ENCODE peak calls at places on chromosome 22, in five cellular contexts. E, J, H, X and B are unnamed samples.

GRCh38 chr22:46172522-46172921 is 22.2 kb downstream of the PPARA start:
- DNase-seq in E (no peak), J (no peak), H (no peak), X (no peak), B (no peak)

GRCh38 chr22:35900483-35901168 is 128.0 kb downstream of the RBFOX2 start:
- DNase-seq in E (no peak), J (peak), H (no peak), X (peak), B (no peak)

GRCh38 chr22:48101704-48102103 is 1339.3 kb downstream of the TBC1D22A start:
- DNase-seq in E (no peak), J (no peak), H (no peak), X (no peak), B (no peak)

GRCh38 chr22:33493476-33494205 is 426.6 kb downstream of the LARGE1 start:
- DNase-seq in E (no peak), J (no peak), H (no peak), X (no peak), B (no peak)

GRCh38 chr22:49373289-49373666 is 454.4 kb downstream of the BRD1 start:
- DNase-seq in E (no peak), J (no peak), H (no peak), X (no peak), B (no peak)

GRCh38 chr22:29478326-29479276 is 1.4 kb upstream of the NEFH start:
- DNase-seq in E (no peak), J (peak), H (no peak), X (no peak), B (no peak)

GRCh38 chr22:48596111-48596860 is 1231.4 kb downstream of the BRD1 start:
- DNase-seq in E (no peak), J (no peak), H (no peak), X (no peak), B (no peak)

GRCh38 chr22:46942816-46943783 is 180.7 kb downstream of the TBC1D22A start:
- DNase-seq in E (no peak), J (no peak), H (no peak), X (no peak), B (no peak)

GRCh38 chr22:36193171-36193570 is 8.4 kb downstream of the APOL4 start:
- DNase-seq in E (no peak), J (no peak), H (no peak), X (no peak), B (no peak)

GRCh38 chr22:38706101-38706884 is 549 bp downstream of the GTPBP1 start:
- DNase-seq in E (no peak), J (peak), H (no peak), X (peak), B (peak)

GRCh38 chr22:49156662-49157285 is 670.9 kb downstream of the BRD1 start:
- DNase-seq in E (peak), J (no peak), H (no peak), X (no peak), B (no peak)

GRCh38 chr22:39457546-39458442 is 982 bp downstream of the MGAT3 start:
- DNase-seq in E (no peak), J (no peak), H (no peak), X (no peak), B (no peak)

GRCh38 chr22:36356708-36357694 is 30.8 kb downstream of the MYH9 start:
- DNase-seq in E (no peak), J (no peak), H (no peak), X (no peak), B (no peak)

GRCh38 chr22:50010676-50011446 is 1.7 kb downstream of the IL17REL start:
- DNase-seq in E (no peak), J (no peak), H (no peak), X (no peak), B (no peak)

GRCh38 chr22:35533365-35534029 is 7.1 kb upstream of the RASD2 start:
- DNase-seq in E (no peak), J (no peak), H (no peak), X (no peak), B (no peak)

GRCh38 chr22:21766933-21767462 is 31.4 kb upstream of the YPEL1 start:
- DNase-seq in E (no peak), J (no peak), H (no peak), X (no peak), B (no peak)

GRCh38 chr22:21917959-21918261 is 34.7 kb downstream of the PPM1F start:
- DNase-seq in E (no peak), J (no peak), H (no peak), X (no peak), B (no peak)

GRCh38 chr22:20960609-20961008 is 6.4 kb upstream of the AIFM3 start:
- DNase-seq in E (no peak), J (no peak), H (no peak), X (no peak), B (no peak)

GRCh38 chr22:30941363-30941740 is 27.2 kb downstream of the MORC2 start:
- DNase-seq in E (no peak), J (no peak), H (no peak), X (no peak), B (no peak)

GRCh38 chr22:45533731-45534130 is 31.0 kb downstream of the FBLN1 start:
- DNase-seq in E (peak), J (no peak), H (no peak), X (no peak), B (no peak)

GRCh38 chr22:19097518-19097917 is 24.7 kb downstream of the DGCR2 start:
- DNase-seq in E (no peak), J (no peak), H (no peak), X (no peak), B (no peak)

GRCh38 chr22:30169002-30169401 is 77.6 kb downstream of the LIF start:
- DNase-seq in E (no peak), J (no peak), H (no peak), X (no peak), B (no peak)

GRCh38 chr22:43099095-43099494 is 9.9 kb upstream of the TTLL1 start:
- DNase-seq in E (no peak), J (peak), H (no peak), X (no peak), B (no peak)

GRCh38 chr22:21657361-21658118 is 8.3 kb upstream of the PPIL2 start:
- DNase-seq in E (peak), J (peak), H (peak), X (no peak), B (no peak)

GRCh38 chr22:23306438-23306921 is 126.2 kb downstream of the BCR start:
- DNase-seq in E (no peak), J (peak), H (no peak), X (peak), B (no peak)

GRCh38 chr22:27416553-27417427 is 384.8 kb downstream of the MN1 start:
- DNase-seq in E (peak), J (peak), H (peak), X (peak), B (no peak)

GRCh38 chr22:29481265-29482000 is 1.4 kb downstream of the NEFH start:
- DNase-seq in E (no peak), J (peak), H (no peak), X (no peak), B (no peak)

GRCh38 chr22:45742866-45743450 is 71.3 kb downstream of the ATXN10 start:
- DNase-seq in E (no peak), J (peak), H (peak), X (peak), B (no peak)

GRCh38 chr22:46929689-46930225 is 167.3 kb downstream of the TBC1D22A start:
- DNase-seq in E (no peak), J (no peak), H (no peak), X (no peak), B (no peak)

GRCh38 chr22:35489225-35489624 is 51.4 kb upstream of the RASD2 start:
- DNase-seq in E (peak), J (no peak), H (no peak), X (no peak), B (no peak)

GRCh38 chr22:29625090-29625825 is 21.8 kb downstream of the NF2 start:
- DNase-seq in E (peak), J (peak), H (peak), X (no peak), B (peak)